ENCODE peak calls at places on chromosome 10, in four cellular contexts. One of them, this sample, is unnamed.

GRCh38 chr10:73901261-73901660 is 9.7 kb upstream of the PLAU start:
- DNase-seq in endothelial cell: no peak
- DNase-seq in progenitor cell of endocrine pancreas: no peak
- DNase-seq in tibial artery: no peak
- DNase-seq in this sample: no peak

GRCh38 chr10:16890691-16891090 is 73.5 kb upstream of the RSU1 start:
- DNase-seq in endothelial cell: no peak
- DNase-seq in progenitor cell of endocrine pancreas: no peak
- DNase-seq in tibial artery: no peak
- DNase-seq in this sample: no peak

GRCh38 chr10:76037531-76037930 is 606.1 kb downstream of the LRMDA start:
- DNase-seq in endothelial cell: no peak
- DNase-seq in progenitor cell of endocrine pancreas: no peak
- DNase-seq in tibial artery: no peak
- DNase-seq in this sample: no peak

GRCh38 chr10:63281967-63282366 is 148.8 kb downstream of the NRBF2 start:
- DNase-seq in endothelial cell: no peak
- DNase-seq in progenitor cell of endocrine pancreas: no peak
- DNase-seq in tibial artery: no peak
- DNase-seq in this sample: no peak

GRCh38 chr10:104806791-104807190 is 165.7 kb downstream of the SORCS3 start:
- DNase-seq in endothelial cell: no peak
- DNase-seq in progenitor cell of endocrine pancreas: no peak
- DNase-seq in tibial artery: no peak
- DNase-seq in this sample: no peak

GRCh38 chr10:79410315-79411094 is 34.9 kb downstream of the ZCCHC24 start:
- DNase-seq in endothelial cell: no peak
- DNase-seq in progenitor cell of endocrine pancreas: no peak
- DNase-seq in tibial artery: no peak
- DNase-seq in this sample: no peak

GRCh38 chr10:81218307-81218706 is 656.7 kb upstream of the NRG3 start:
- DNase-seq in endothelial cell: no peak
- DNase-seq in progenitor cell of endocrine pancreas: no peak
- DNase-seq in tibial artery: no peak
- DNase-seq in this sample: no peak

GRCh38 chr10:78852447-78852846 is 216.3 kb upstream of the ZMIZ1 start:
- DNase-seq in endothelial cell: no peak
- DNase-seq in progenitor cell of endocrine pancreas: no peak
- DNase-seq in tibial artery: no peak
- DNase-seq in this sample: no peak

GRCh38 chr10:11160982-11161554 is 143.4 kb downstream of the CELF2 start:
- DNase-seq in endothelial cell: no peak
- DNase-seq in progenitor cell of endocrine pancreas: no peak
- DNase-seq in tibial artery: peak; percentile 41
- DNase-seq in this sample: no peak

GRCh38 chr10:72270607-72271281 is 3.0 kb upstream of the DDIT4 start:
- DNase-seq in endothelial cell: no peak
- DNase-seq in progenitor cell of endocrine pancreas: no peak
- DNase-seq in tibial artery: no peak
- DNase-seq in this sample: no peak

GRCh38 chr10:62732841-62733653 is 71.5 kb upstream of the ADO start:
- DNase-seq in endothelial cell: no peak
- DNase-seq in progenitor cell of endocrine pancreas: no peak
- DNase-seq in tibial artery: no peak
- DNase-seq in this sample: no peak

GRCh38 chr10:49363309-49364031 is 32.4 kb downstream of the DRGX start:
- DNase-seq in endothelial cell: no peak
- DNase-seq in progenitor cell of endocrine pancreas: no peak
- DNase-seq in tibial artery: no peak
- DNase-seq in this sample: no peak

GRCh38 chr10:93977442-93977841 is 16.3 kb upstream of the PLCE1 start:
- DNase-seq in endothelial cell: no peak
- DNase-seq in progenitor cell of endocrine pancreas: no peak
- DNase-seq in tibial artery: no peak
- DNase-seq in this sample: no peak
- TF ChIP-seq CTCF in endothelial cell: no peak
- TF ChIP-seq CTCF in progenitor cell of endocrine pancreas: no peak
- TF ChIP-seq CTCF in tibial artery: no peak
- TF ChIP-seq CTCF in this sample: no peak

GRCh38 chr10:86642499-86642898 is 11.8 kb upstream of the OPN4 start:
- DNase-seq in endothelial cell: no peak
- DNase-seq in progenitor cell of endocrine pancreas: no peak
- DNase-seq in tibial artery: no peak
- DNase-seq in this sample: no peak
- TF ChIP-seq CTCF in endothelial cell: no peak
- TF ChIP-seq CTCF in progenitor cell of endocrine pancreas: no peak
- TF ChIP-seq CTCF in tibial artery: no peak
- TF ChIP-seq CTCF in this sample: no peak

DNA sequence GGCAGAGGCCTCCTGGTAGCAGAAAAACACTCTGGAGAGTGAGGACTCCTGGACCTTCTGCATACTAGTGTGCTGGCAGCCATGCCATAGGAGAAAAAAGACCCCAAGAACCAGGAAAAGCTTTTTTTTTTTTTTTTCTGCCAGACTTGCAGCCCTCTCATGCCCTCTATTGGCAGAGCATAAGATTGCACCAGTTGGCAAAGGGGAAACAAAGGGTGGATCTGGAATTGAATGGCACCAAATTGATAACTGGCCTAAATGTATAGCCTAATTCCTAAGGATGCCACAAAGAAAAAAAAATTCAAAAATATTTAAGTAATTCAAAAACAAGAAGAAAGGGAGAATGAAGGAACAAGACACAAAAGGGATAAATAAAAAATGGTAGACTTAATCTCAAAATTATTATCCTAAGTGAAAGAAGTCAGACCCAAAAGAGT is 112.5 kb upstream of the GHITM start:
- DNase-seq in endothelial cell: peak; percentile 55
- DNase-seq in progenitor cell of endocrine pancreas: no peak
- DNase-seq in tibial artery: no peak
- DNase-seq in this sample: no peak
- TF ChIP-seq CTCF in endothelial cell: peak; percentile 87
- TF ChIP-seq CTCF in progenitor cell of endocrine pancreas: peak; percentile 77
- TF ChIP-seq CTCF in tibial artery: no peak
- TF ChIP-seq CTCF in this sample: peak; percentile 77

GRCh38 chr10:67306588-67307205 is 380.9 kb downstream of the LRRTM3 start:
- DNase-seq in endothelial cell: no peak
- DNase-seq in progenitor cell of endocrine pancreas: no peak
- DNase-seq in tibial artery: no peak
- DNase-seq in this sample: no peak
- TF ChIP-seq CTCF in endothelial cell: peak; percentile 67
- TF ChIP-seq CTCF in progenitor cell of endocrine pancreas: peak; percentile 66
- TF ChIP-seq CTCF in tibial artery: peak; percentile 6
- TF ChIP-seq CTCF in this sample: peak; percentile 59

DNA sequence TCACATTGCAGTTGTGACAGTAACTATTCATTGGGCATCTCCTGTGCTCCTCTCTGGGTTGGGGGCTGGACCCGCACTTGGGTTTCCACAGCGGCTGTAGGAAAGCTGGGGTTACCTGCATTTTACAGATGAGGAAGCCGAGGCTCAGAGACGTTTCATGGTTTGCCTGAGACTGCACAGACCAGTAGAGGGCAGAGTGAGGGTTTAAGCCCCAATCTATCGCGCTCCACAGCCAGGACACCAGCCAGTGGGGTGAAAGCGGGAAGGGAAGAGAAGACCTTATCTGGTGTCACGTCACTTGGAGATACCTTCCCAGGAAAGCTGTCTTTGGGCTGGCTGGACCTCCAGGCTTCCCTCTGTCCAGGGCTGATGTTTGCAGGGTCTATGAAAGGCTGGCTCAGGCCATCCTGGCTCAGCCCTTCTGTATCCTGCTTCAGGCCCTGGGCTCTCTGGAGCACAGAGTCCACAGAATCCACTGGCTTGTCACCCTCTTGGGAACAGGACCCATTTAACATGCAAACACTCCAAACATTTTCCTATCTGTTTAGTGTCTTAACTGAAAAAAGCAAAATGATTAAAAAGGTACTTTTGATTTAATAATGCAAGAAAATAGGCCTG is 167.7 kb downstream of the EMX2 start:
- DNase-seq in endothelial cell: no peak
- DNase-seq in progenitor cell of endocrine pancreas: no peak
- DNase-seq in tibial artery: no peak
- DNase-seq in this sample: no peak
- TF ChIP-seq CTCF in endothelial cell: no peak
- TF ChIP-seq CTCF in progenitor cell of endocrine pancreas: no peak
- TF ChIP-seq CTCF in tibial artery: no peak
- TF ChIP-seq CTCF in this sample: no peak

GRCh38 chr10:6343321-6344010 is 140.7 kb downstream of the PFKFB3 start:
- DNase-seq in endothelial cell: no peak
- DNase-seq in progenitor cell of endocrine pancreas: no peak
- DNase-seq in tibial artery: no peak
- DNase-seq in this sample: no peak
- TF ChIP-seq CTCF in endothelial cell: no peak
- TF ChIP-seq CTCF in progenitor cell of endocrine pancreas: no peak
- TF ChIP-seq CTCF in tibial artery: no peak
- TF ChIP-seq CTCF in this sample: no peak

GRCh38 chr10:26534384-26534783 is 96.2 kb downstream of the APBB1IP start:
- DNase-seq in endothelial cell: no peak
- DNase-seq in progenitor cell of endocrine pancreas: no peak
- DNase-seq in tibial artery: no peak
- DNase-seq in this sample: no peak
- TF ChIP-seq CTCF in endothelial cell: peak; percentile 24
- TF ChIP-seq CTCF in progenitor cell of endocrine pancreas: no peak
- TF ChIP-seq CTCF in tibial artery: no peak
- TF ChIP-seq CTCF in this sample: no peak